ENCODE peak calls at places on chromosomes 2 and 18, in nine cellular contexts. I is transverse colon, Q is spleen, A is Panc1, J is stomach, E is SK-N-MC, G is SK-N-SH, S is HepG2, L is H1. T is an unnamed sample.

GRCh38 chr18:7158201-7158600 is 40.6 kb upstream of the LAMA1 start:
- DNase-seq in G (no peak), I (no peak), L (no peak), A (no peak), E (no peak), S (no peak), J (no peak), Q (no peak), T (no peak)

GRCh38 chr18:79983793-79984192 is 4.6 kb downstream of the TXNL4A start:
- DNase-seq in J (no peak), S (no peak), E (no peak), Q (no peak), L (no peak), G (no peak), A (no peak), I (no peak), T (no peak)

GRCh38 chr18:35289293-35290069 is 548 bp downstream of the ZSCAN30 start:
- DNase-seq in E (no peak), L (no peak), A (no peak), Q (no peak), G (peak), S (peak), I (peak), J (peak), T (peak)

GRCh38 chr2:142716463-142717242 is 160.8 kb upstream of the KYNU start:
- DNase-seq in E (no peak), Q (no peak), G (no peak), S (no peak), A (no peak), I (no peak), J (no peak), L (peak), T (peak)

GRCh38 chr18:34023471-34023870 is 201.2 kb downstream of the NOL4 start:
- DNase-seq in I (no peak), S (no peak), G (no peak), E (no peak), L (peak), J (no peak), Q (no peak), A (no peak), T (peak)

GRCh38 chr2:69200107-69200520 is 186.9 kb downstream of the GFPT1 start:
- DNase-seq in L (no peak), E (no peak), S (peak), I (peak), Q (no peak), G (no peak), J (no peak), A (no peak), T (no peak)

GRCh38 chr2:129909648-129910418 is 69.6 kb upstream of the RAB6C start:
- DNase-seq in A (no peak), Q (no peak), G (no peak), L (no peak), J (no peak), E (no peak), S (no peak), I (no peak), T (no peak)

GRCh38 chr2:46275995-46276394 is 21.2 kb upstream of the EPAS1 start:
- DNase-seq in Q (peak), A (no peak), G (no peak), L (no peak), E (no peak), S (no peak), I (peak), J (no peak), T (peak)

GRCh38 chr18:13889661-13890060 is 25.7 kb downstream of the MC2R start:
- DNase-seq in Q (no peak), A (no peak), L (no peak), I (no peak), E (no peak), G (no peak), J (no peak), S (peak), T (no peak)

GRCh38 chr2:239979243-239980023 is 45.7 kb downstream of the NDUFA10 start:
- DNase-seq in G (no peak), Q (no peak), I (no peak), S (no peak), L (peak), J (no peak), E (no peak), A (no peak), T (peak)

GRCh38 chr18:9947248-9947647 is 33.4 kb downstream of the VAPA start:
- DNase-seq in Q (no peak), G (no peak), J (no peak), S (no peak), E (no peak), I (no peak), L (no peak), A (no peak), T (no peak)

GRCh38 chr2:142734231-142734630 is 143.2 kb upstream of the KYNU start:
- DNase-seq in Q (no peak), L (no peak), S (no peak), E (no peak), G (no peak), A (no peak), J (no peak), I (no peak), T (no peak)

GRCh38 chr2:122191331-122191730 is 435.9 kb downstream of the TSN start:
- DNase-seq in L (no peak), S (peak), G (peak), I (no peak), E (no peak), J (no peak), Q (no peak), A (peak), T (peak)

GRCh38 chr18:49161627-49162026 is 210.9 kb upstream of the SMAD7 start:
- DNase-seq in J (no peak), E (no peak), L (no peak), G (peak), I (no peak), Q (no peak), S (no peak), A (no peak), T (no peak)

GRCh38 chr2:52387937-52388590 is 1356.1 kb upstream of the NRXN1 start:
- DNase-seq in E (no peak), I (no peak), Q (no peak), G (no peak), S (no peak), A (no peak), J (no peak), L (no peak), T (no peak)

GRCh38 chr2:3114406-3115185 is 263.0 kb downstream of the EIPR1 start:
- DNase-seq in S (no peak), L (no peak), A (no peak), I (no peak), J (no peak), Q (peak), G (no peak), E (no peak), T (no peak)

GRCh38 chr2:9422321-9423099 is 818 bp downstream of the ITGB1BP1 start:
- DNase-seq in E (no peak), A (no peak), I (peak), J (peak), S (peak), Q (peak), G (peak), L (no peak), T (peak)

GRCh38 chr18:68267583-68267982 is 447.3 kb downstream of the TMX3 start:
- DNase-seq in L (no peak), G (no peak), A (no peak), E (no peak), Q (no peak), I (no peak), S (no peak), J (no peak), T (no peak)

GRCh38 chr2:4354164-4354563 is 650.8 kb downstream of the DCDC2C start:
- DNase-seq in J (no peak), Q (no peak), L (no peak), E (no peak), I (no peak), S (no peak), G (no peak), A (no peak), T (no peak)

GRCh38 chr2:18178736-18179349 is 300.4 kb downstream of the KCNS3 start:
- DNase-seq in Q (no peak), J (peak), S (peak), E (peak), I (peak), A (peak), L (peak), G (peak), T (peak)

GRCh38 chr2:2704380-2705093 is 373.5 kb upstream of the MYT1L start:
- DNase-seq in G (no peak), J (no peak), E (no peak), I (no peak), Q (peak), L (no peak), S (no peak), A (no peak), T (no peak)

GRCh38 chr18:26771524-26771923 is 94.0 kb downstream of the AQP4 start:
- DNase-seq in Q (no peak), J (peak), S (peak), I (no peak), G (no peak), L (no peak), E (no peak), A (peak), T (peak)

GRCh38 chr2:100470898-100471514 is 724 bp downstream of the NMS start:
- DNase-seq in I (no peak), S (peak), E (no peak), J (no peak), G (no peak), Q (no peak), A (no peak), L (peak), T (peak)

GRCh38 chr2:225740086-225740485 is 340.6 kb downstream of the NYAP2 start:
- DNase-seq in S (no peak), E (no peak), J (no peak), Q (no peak), G (no peak), A (no peak), L (no peak), I (no peak), T (no peak)

GRCh38 chr18:51151185-51151567 is 46.3 kb downstream of the MEX3C start:
- DNase-seq in Q (no peak), E (no peak), S (no peak), A (no peak), J (no peak), L (no peak), G (no peak), I (no peak), T (no peak)

GRCh38 chr2:54597153-54597827 is 126.2 kb upstream of the EML6 start:
- DNase-seq in S (no peak), E (no peak), G (no peak), Q (no peak), A (no peak), I (peak), J (peak), L (no peak), T (no peak)

GRCh38 chr2:46494596-46494995 is 15.2 kb downstream of the TMEM247 start:
- DNase-seq in E (no peak), Q (no peak), J (no peak), G (no peak), I (no peak), A (no peak), L (no peak), S (no peak), T (no peak)

GRCh38 chr2:16653799-16654198 is 11.8 kb downstream of the CYRIA start:
- DNase-seq in A (no peak), I (peak), S (no peak), L (no peak), G (no peak), E (no peak), Q (no peak), J (no peak), T (no peak)

GRCh38 chr2:16653083-16653375 is 12.6 kb downstream of the CYRIA start:
- DNase-seq in G (no peak), E (no peak), I (no peak), S (no peak), L (no peak), J (no peak), A (no peak), Q (no peak), T (no peak)

GRCh38 chr2:16654775-16655456 is 10.7 kb downstream of the CYRIA start:
- DNase-seq in J (no peak), Q (no peak), G (no peak), I (no peak), A (no peak), E (no peak), S (no peak), L (no peak), T (no peak)

GRCh38 chr2:16650287-16651249 is 15.1 kb downstream of the CYRIA start:
- DNase-seq in I (no peak), A (no peak), J (no peak), S (no peak), E (no peak), Q (no peak), G (no peak), L (no peak), T (no peak)

DNA sequence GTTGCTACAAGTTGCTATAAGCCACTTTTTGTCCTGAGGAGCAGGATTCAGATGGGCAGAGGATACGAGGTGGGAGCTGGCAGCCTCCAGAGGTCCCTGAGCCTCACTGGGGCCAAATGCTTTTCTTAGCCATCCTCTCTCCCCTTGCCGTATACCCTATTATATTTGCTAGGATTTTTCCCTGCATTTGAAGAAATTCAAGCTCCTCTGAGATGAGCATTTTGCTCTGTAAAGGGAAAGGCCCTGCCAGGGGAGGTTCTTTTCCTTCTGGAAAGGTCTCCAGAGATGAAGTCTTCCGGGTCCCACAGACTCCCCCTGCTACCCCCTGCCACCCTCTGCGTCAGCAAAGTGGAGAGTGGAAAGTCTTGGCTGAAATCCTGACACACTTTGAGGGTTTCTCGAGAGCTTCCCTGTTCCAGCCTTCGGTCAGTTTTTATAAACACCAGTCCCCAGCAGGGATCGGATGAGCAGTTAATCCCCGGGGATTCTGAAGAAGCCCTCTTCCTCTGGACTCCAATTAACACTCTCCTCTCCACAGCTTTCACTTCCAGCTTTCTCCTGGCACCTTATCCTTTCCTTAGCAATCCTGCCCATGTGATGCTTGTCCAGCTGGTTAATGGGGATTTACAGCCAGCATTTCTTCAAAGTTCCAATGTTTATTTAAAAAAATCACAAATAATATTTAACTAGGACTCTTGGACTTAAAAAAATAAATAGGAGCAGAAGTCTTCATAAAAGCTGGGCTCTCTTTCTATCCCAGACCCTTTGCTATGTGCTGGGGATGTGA is 13.1 kb downstream of the CYRIA start:
- DNase-seq in A (no peak), Q (no peak), J (no peak), G (no peak), S (no peak), I (no peak), L (no peak), E (no peak), T (no peak)
- TF ChIP-seq POLR2AphosphoS5 in A (no peak), Q (peak), J (peak), G (no peak), S (no peak), I (no peak), L (no peak), E (no peak), T (no peak)

GRCh38 chr18:12304351-12305210 is 3.5 kb upstream of the TUBB6 start:
- DNase-seq in E (no peak), Q (no peak), L (no peak), I (peak), J (peak), A (no peak), G (no peak), S (no peak), T (no peak)

GRCh38 chr18:12307251-12307736 is 747 bp upstream of the TUBB6 start:
- DNase-seq in J (no peak), L (no peak), E (no peak), A (no peak), S (no peak), Q (peak), I (peak), G (peak), T (peak)

GRCh38 chr18:12306752-12307151 is 1.3 kb upstream of the TUBB6 start:
- DNase-seq in S (no peak), Q (no peak), A (no peak), J (no peak), E (no peak), G (no peak), L (no peak), I (no peak), T (no peak)

GRCh38 chr18:12305211-12305610 is 2.8 kb upstream of the TUBB6 start:
- DNase-seq in I (no peak), E (no peak), A (no peak), G (no peak), Q (peak), J (no peak), L (no peak), S (no peak), T (no peak)

DNA sequence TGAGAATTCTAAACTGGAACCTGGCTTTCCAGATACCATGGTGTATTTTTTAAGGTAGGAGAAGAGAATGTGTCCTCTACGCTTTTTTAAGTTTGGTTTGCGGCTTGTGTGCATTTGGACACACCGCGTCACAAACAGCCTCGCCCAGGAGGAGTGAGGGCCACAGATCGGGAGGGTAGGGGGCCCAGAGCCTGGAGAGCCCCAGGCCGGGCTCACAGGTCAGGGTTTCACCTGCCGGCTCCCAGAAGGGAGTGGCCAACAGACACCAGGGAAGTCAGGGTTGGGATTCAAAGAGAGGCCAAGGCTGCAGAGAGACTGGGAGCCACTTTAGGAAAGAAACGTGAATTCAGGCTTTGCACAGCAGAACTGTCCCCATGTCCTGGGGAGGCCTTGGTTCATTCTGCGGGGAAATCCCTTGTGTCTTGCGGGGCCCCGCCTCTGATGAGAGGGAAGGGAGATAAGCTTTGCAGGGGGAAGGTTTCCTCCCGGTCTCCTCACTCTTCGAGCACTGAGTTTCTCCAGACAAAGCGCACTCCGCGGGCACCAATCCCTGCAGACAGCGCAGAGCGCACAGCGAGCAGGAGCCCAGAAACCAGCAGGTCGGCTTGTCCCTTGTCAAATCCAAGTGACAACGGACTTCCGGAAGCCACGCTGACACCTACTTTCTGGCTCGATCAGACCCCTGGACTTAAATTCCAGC is 2.0 kb upstream of the TUBB6 start:
- DNase-seq in E (no peak), J (no peak), L (no peak), I (no peak), Q (peak), G (no peak), S (no peak), A (no peak), T (peak)
- H3K4me3 ChIP-seq in E (peak), J (no peak), L (peak), I (no peak), Q (no peak), G (no peak), S (no peak), A (no peak), T (peak)

DNA sequence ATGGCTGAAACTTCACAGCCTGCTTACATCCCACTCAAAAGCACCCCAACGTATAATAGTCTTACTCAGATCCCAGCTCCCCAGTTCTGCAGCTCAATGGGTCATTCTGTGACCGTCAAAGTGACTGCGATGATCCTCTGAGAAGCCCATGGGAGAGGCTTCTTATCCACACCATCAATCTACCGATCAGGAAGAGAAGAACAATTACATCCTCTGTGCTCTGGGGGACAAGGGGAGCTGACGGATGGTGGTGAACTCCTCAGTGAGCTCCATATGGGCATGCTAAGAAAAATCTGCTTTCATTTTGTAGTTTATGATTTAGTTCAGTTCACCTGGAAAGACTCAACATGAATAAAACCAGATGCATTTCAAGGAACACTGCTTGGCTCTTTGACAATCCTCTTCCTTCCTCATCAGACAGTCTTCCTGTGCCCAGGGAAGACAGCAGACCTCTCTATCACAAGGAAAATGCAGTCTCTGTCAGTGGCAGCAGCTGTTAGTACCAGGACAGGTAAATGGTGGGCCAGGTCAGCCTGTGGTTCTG is 177.0 kb downstream of the BCL2 start:
- DNase-seq in S (no peak), Q (no peak), J (no peak), I (no peak), L (no peak), G (peak), A (no peak), E (no peak), T (no peak)
- H3K27ac ChIP-seq in S (no peak), Q (peak), J (peak), I (peak), L (no peak), G (peak), A (no peak), E (no peak), T (no peak)

GRCh38 chr2:171317492-171318125 is 116.2 kb downstream of the METTL8 start:
- DNase-seq in E (no peak), S (no peak), J (no peak), L (no peak), A (no peak), I (no peak), G (no peak), Q (no peak), T (no peak)
- TF ChIP-seq POLR2AphosphoS5 in E (no peak), S (no peak), J (no peak), L (no peak), A (no peak), I (no peak), G (no peak), Q (no peak), T (no peak)

DNA sequence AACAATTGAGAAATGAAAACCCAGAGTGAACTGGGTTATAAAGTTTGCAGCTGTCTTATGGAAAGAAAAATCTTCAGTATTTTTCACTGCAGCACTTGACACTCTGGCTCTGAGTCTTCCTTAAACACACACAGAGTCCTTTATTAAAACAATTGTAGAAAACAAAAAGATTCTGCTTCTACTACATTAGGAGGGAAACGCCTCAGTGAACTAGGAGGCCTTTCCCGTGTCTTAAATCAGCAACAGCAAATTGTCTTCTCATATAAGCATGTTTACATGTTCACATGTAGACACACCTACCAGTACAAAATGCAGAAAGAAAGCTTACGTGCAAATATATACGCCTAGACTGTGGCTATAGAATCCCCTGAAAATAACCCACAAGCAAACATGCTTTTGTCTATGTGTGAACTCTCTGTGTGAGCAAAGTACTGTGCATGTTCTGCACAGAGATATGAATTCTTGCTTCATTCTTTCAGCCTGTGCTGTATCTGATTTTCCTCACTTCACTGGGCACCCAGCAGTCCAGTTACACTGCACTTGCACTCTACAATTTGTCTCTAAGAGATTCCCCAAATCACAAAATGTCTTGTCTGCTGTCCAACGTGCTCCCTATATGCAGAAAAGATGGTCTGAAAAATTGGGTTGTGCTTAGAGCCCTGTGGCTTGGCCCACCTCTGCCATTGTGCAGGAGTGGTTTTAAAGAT is 24.5 kb downstream of the ZEB2 start:
- DNase-seq in Q (no peak), E (no peak), G (no peak), I (no peak), S (no peak), J (no peak), L (no peak), A (no peak), T (no peak)
- H3K4me3 ChIP-seq in Q (no peak), E (no peak), G (no peak), I (no peak), S (no peak), J (no peak), L (no peak), A (no peak), T (no peak)

GRCh38 chr2:37037771-37038170 is 46.4 kb downstream of the HEATR5B start:
- DNase-seq in S (no peak), A (no peak), L (no peak), J (no peak), I (no peak), Q (no peak), G (no peak), E (no peak), T (no peak)

GRCh38 chr2:37039580-37039979 is 44.6 kb downstream of the HEATR5B start:
- DNase-seq in E (peak), L (no peak), J (no peak), G (no peak), A (no peak), Q (no peak), I (no peak), S (no peak), T (no peak)
- H3K27ac ChIP-seq in E (peak), L (no peak), J (no peak), G (no peak), A (no peak), Q (no peak), I (no peak), S (no peak), T (no peak)